ENCODE peak calls at places on chromosomes 11 and 22, in ten cellular contexts. Y, Z, F, G, M, I, B, E, Q and N are unnamed samples. For H3K9me3, the result is how much of the 10 kb centered on the place peaks cover.

GRCh38 chr22:36546932-36547331 is 18.0 kb upstream of the EIF3D start:
- DNase-seq in Z (peak), F (no peak), G (no peak), M (no peak), Q (peak), B (no peak), E (no peak), Y (no peak), I (peak), N (no peak)

GRCh38 chr11:71096751-71097388 is 155.5 kb downstream of the SHANK2 start:
- DNase-seq in Z (no peak), Q (no peak), E (no peak), B (no peak), F (no peak), Y (no peak), G (no peak), M (no peak), I (no peak), N (no peak)

GRCh38 chr11:67507242-67507890 is 596 bp downstream of the CDK2AP2 start:
- DNase-seq in B (no peak), I (no peak), Q (peak), Y (peak), G (no peak), M (no peak), F (peak), E (peak), Z (peak), N (no peak)

GRCh38 chr11:17887779-17888178 is 125.1 kb downstream of the SERGEF start:
- DNase-seq in Y (no peak), Z (no peak), G (no peak), F (no peak), I (no peak), M (no peak), E (no peak), B (no peak), Q (no peak), N (no peak)

GRCh38 chr11:94504689-94505293 is 7.5 kb upstream of the C11orf97 start:
- DNase-seq in E (no peak), B (no peak), Y (no peak), I (peak), G (no peak), Q (peak), Z (peak), F (no peak), M (no peak), N (no peak)

GRCh38 chr11:33734441-33735165 is 1.6 kb downstream of the CD59 start:
- DNase-seq in B (no peak), Z (no peak), F (no peak), M (no peak), Q (peak), G (no peak), Y (peak), I (peak), E (no peak), N (no peak)

GRCh38 chr22:29147241-29147919 is 58.3 kb upstream of the EMID1 start:
- DNase-seq in G (no peak), I (no peak), Z (no peak), F (no peak), Y (no peak), M (no peak), B (no peak), Q (no peak), E (no peak), N (no peak)

GRCh38 chr22:35214968-35215367 is 42.3 kb upstream of the HMGXB4 start:
- DNase-seq in Y (no peak), Z (no peak), I (no peak), E (no peak), B (no peak), G (no peak), F (no peak), M (no peak), Q (no peak), N (no peak)

GRCh38 chr11:107683070-107683469 is 28.8 kb downstream of the SLN start:
- DNase-seq in Z (no peak), Q (no peak), I (no peak), M (no peak), Y (no peak), F (no peak), B (no peak), E (no peak), G (no peak), N (no peak)

DNA sequence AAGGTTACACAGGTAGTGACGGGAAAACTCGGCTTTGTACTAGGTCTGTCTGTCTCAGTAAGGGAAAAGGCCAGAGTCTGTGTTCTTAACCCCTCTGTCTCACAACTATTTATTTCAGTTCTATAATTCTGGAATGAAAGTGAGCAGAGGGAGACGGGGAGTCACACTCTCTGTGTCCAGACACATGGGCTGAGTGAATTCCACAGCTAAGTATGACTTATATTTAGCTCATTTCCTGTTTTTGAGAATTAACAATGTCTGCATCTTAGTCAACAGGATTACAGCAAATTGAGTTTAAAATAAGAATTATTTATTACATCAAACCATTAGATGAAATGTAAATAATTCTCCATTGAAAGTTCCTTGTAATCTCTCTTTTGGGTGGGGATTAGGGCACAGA is 62.4 kb upstream of the OR4B1 start:
- DNase-seq in Z (no peak), Q (peak), E (no peak), F (no peak), Y (no peak), G (no peak), I (no peak), B (no peak), M (no peak), N (no peak)
- H3K9me3 ChIP-seq in Z (under half), Q (under half), E (under half), F (under half), Y (under half), G (under half), I (under half), B (under half), M (under half), N (under half)

GRCh38 chr22:48943567-48944432 is 883.9 kb downstream of the BRD1 start:
- DNase-seq in Y (peak), Q (peak), F (no peak), Z (no peak), M (no peak), I (no peak), E (no peak), G (peak), B (no peak), N (no peak)

GRCh38 chr22:48944433-48944755 is 883.3 kb downstream of the BRD1 start:
- DNase-seq in F (no peak), Y (no peak), G (no peak), Z (no peak), E (peak), M (no peak), Q (no peak), I (no peak), B (no peak), N (no peak)

GRCh38 chr22:48947636-48948035 is 880.0 kb downstream of the BRD1 start:
- DNase-seq in B (no peak), Q (no peak), G (peak), M (no peak), F (no peak), Y (no peak), E (no peak), Z (no peak), I (no peak), N (no peak)

GRCh38 chr22:48944756-48945620 is 882.7 kb downstream of the BRD1 start:
- DNase-seq in E (peak), I (no peak), Z (no peak), M (no peak), B (no peak), G (peak), Q (no peak), Y (peak), F (no peak), N (no peak)

DNA sequence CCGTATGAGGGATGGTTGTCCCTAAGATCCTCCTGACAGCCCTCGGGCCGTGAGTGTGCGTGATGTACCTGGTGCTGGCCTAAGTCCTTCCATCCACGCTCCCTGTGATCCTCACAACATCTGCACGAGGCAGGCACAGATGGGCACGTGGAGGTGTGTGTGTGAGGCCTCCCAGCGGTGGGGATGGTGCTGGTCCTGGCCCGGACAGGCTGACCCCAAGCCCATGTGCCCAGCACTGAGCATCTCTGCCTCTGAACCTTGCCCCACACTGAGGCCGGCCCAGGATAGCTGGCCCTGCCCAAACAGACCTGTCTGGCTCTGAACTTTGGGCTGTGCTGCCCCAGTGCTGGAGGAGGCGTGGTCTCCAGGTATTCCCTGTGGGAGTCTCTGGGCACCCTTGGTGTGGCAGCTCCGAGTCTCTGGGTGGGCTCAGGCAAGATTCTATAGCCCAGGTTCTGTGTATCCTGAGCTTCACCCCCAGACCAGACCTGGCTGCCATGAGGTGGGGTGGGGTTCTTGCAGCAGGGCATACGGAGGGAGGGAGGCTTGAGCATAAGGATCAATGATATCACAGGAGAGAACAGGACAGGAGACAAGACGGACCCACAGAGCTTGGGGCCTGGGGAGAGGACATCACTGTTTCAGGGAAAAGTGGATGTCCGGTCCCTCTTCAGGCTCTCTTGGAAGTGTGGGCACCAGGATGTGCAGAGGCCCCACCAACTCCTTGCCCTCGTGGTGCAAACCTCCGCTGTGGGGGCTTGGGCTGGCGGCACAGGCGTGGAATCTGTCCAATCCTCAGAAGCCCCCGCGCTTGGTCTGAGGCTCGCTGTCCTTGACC is 881.8 kb downstream of the BRD1 start:
- DNase-seq in M (no peak), I (no peak), E (peak), F (no peak), Z (no peak), Y (peak), Q (no peak), G (peak), B (no peak), N (no peak)
- H3K9me3 ChIP-seq in M (under half), I (under half), E (under half), F (under half), Z (half or more), Y (under half), Q (under half), G (under half), B (under half), N (under half)

DNA sequence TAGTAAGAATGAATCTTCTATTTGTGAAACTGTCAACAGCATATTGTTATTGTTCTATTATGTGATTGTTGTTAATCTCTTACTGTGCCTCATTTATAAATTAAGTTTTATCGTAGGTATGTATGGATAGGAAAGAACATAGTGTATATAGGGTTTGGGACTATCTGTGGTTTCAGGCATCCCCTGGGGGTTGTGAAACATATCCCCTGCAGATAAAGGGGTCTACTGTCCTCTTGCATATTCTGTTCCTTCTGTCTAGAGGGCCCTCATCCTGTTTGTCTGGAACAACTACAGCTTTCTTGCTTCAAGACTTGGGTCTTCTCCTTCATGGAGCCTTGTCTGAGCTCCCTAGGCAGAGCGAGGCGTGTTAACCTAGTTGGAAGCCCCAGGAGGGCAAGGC is 159.6 kb downstream of the KIRREL3 start:
- DNase-seq in Z (no peak), I (no peak), B (no peak), Q (no peak), Y (no peak), G (no peak), M (no peak), E (no peak), F (no peak), N (no peak)
- H3K9me3 ChIP-seq in Z (under half), I (under half), B (under half), Q (under half), Y (under half), G (under half), M (under half), E (under half), F (under half), N (under half)

GRCh38 chr11:3370268-3370870 is 8.6 kb downstream of the ZNF195 start:
- DNase-seq in E (no peak), Q (no peak), B (no peak), I (no peak), Y (no peak), Z (no peak), M (no peak), G (no peak), F (no peak), N (no peak)

GRCh38 chr11:3367221-3367620 is 11.7 kb downstream of the ZNF195 start:
- DNase-seq in I (no peak), Q (peak), E (no peak), M (no peak), F (no peak), Y (no peak), G (no peak), Z (no peak), B (no peak), N (no peak)

GRCh38 chr11:3369366-3369765 is 9.6 kb downstream of the ZNF195 start:
- DNase-seq in G (no peak), I (no peak), B (no peak), Y (no peak), F (no peak), Q (no peak), M (no peak), E (no peak), Z (no peak), N (no peak)

DNA sequence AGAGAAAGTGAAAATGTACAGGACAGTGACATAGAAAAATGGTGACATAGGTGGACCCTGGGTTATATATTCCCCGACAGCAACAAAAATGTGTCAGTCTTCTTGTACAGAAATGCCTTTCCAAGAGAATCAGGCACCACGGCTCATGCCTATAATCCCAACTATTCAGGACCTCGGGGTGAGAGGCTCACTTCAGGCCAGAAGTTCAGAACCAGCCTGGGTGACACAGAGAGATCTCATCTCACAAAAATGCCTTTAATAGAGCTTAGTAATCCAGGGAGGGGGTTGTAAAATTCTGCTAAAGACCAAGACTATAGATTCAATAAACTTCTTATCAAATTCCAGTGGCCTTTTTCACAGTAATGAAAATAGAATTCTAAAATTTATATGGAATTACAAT is 10.7 kb downstream of the ZNF195 start:
- DNase-seq in M (no peak), E (no peak), G (no peak), Z (no peak), B (no peak), Y (no peak), F (no peak), Q (no peak), I (no peak), N (no peak)
- H3K9me3 ChIP-seq in M (under half), E (under half), G (under half), Z (under half), B (half or more), Y (under half), F (under half), Q (under half), I (under half), N (under half)